ENCODE peak calls at places on chromosome 20, in five cellular contexts. Y is MM.1S, A is IMR-90, N is PC-3, H is H9. B is an unnamed sample.

GRCh38 chr20:13772529-13772928 is 12.2 kb downstream of the ESF1 start:
- DNase-seq in Y (no peak), A (peak), N (peak), H (no peak), B (no peak)

GRCh38 chr20:58895099-58895795 is 42.7 kb downstream of the GNAS start:
- DNase-seq in Y (no peak), A (no peak), N (no peak), H (no peak), B (no peak)

GRCh38 chr20:433300-433975 is 25.3 kb downstream of the RBCK1 start:
- DNase-seq in Y (no peak), A (no peak), N (no peak), H (no peak), B (no peak)

GRCh38 chr20:3067139-3068009 is 4.0 kb upstream of the OXT start:
- DNase-seq in Y (no peak), A (no peak), N (no peak), H (no peak), B (no peak)

GRCh38 chr20:39016496-39016895 is 54.4 kb downstream of the DHX35 start:
- DNase-seq in Y (no peak), A (no peak), N (peak), H (no peak), B (no peak)

GRCh38 chr20:17859002-17859615 is 109.5 kb downstream of the SNX5 start:
- DNase-seq in Y (peak), A (no peak), N (no peak), H (peak), B (no peak)

GRCh38 chr20:59170406-59171349 is 7.1 kb downstream of the ZNF831 start:
- DNase-seq in Y (no peak), A (no peak), N (no peak), H (no peak), B (no peak)

GRCh38 chr20:49279677-49280462 is 2.0 kb upstream of the ZNFX1 start:
- DNase-seq in Y (no peak), A (no peak), N (no peak), H (no peak), B (no peak)

GRCh38 chr20:18019068-18019467 is 38.6 kb downstream of the OVOL2 start:
- DNase-seq in Y (peak), A (peak), N (peak), H (peak), B (no peak)

GRCh38 chr20:47691632-47692031 is 93.6 kb downstream of the SULF2 start:
- DNase-seq in Y (no peak), A (peak), N (peak), H (no peak), B (no peak)

GRCh38 chr20:50610212-50610718 is 81.1 kb downstream of the RIPOR3 start:
- DNase-seq in Y (no peak), A (no peak), N (peak), H (no peak), B (no peak)

GRCh38 chr20:2327620-2328555 is 32.1 kb downstream of the TGM3 start:
- DNase-seq in Y (no peak), A (no peak), N (no peak), H (no peak), B (no peak)

GRCh38 chr20:36153754-36154695 is 515 bp upstream of the EPB41L1 start:
- DNase-seq in Y (peak), A (peak), N (peak), H (peak), B (no peak)

GRCh38 chr20:60177080-60177479 is 218.9 kb downstream of the CDH26 start:
- DNase-seq in Y (peak), A (no peak), N (no peak), H (no peak), B (no peak)

GRCh38 chr20:57894096-57894495 is 184.3 kb upstream of the PMEPA1 start:
- DNase-seq in Y (no peak), A (no peak), N (no peak), H (no peak), B (no peak)

GRCh38 chr20:57896017-57896416 is 186.2 kb upstream of the PMEPA1 start:
- DNase-seq in Y (no peak), A (no peak), N (no peak), H (no peak), B (no peak)

GRCh38 chr20:57893364-57894001 is 183.7 kb upstream of the PMEPA1 start:
- DNase-seq in Y (no peak), A (no peak), N (no peak), H (no peak), B (no peak)

GRCh38 chr20:57895161-57895855 is 185.5 kb upstream of the PMEPA1 start:
- DNase-seq in Y (no peak), A (no peak), N (no peak), H (no peak), B (no peak)

GRCh38 chr20:57894522-57894921 is 184.7 kb upstream of the PMEPA1 start:
- DNase-seq in Y (no peak), A (no peak), N (no peak), H (no peak), B (no peak)
- TF ChIP-seq CTCF in Y (no peak), A (no peak), N (no peak), H (no peak), B (no peak)

DNA sequence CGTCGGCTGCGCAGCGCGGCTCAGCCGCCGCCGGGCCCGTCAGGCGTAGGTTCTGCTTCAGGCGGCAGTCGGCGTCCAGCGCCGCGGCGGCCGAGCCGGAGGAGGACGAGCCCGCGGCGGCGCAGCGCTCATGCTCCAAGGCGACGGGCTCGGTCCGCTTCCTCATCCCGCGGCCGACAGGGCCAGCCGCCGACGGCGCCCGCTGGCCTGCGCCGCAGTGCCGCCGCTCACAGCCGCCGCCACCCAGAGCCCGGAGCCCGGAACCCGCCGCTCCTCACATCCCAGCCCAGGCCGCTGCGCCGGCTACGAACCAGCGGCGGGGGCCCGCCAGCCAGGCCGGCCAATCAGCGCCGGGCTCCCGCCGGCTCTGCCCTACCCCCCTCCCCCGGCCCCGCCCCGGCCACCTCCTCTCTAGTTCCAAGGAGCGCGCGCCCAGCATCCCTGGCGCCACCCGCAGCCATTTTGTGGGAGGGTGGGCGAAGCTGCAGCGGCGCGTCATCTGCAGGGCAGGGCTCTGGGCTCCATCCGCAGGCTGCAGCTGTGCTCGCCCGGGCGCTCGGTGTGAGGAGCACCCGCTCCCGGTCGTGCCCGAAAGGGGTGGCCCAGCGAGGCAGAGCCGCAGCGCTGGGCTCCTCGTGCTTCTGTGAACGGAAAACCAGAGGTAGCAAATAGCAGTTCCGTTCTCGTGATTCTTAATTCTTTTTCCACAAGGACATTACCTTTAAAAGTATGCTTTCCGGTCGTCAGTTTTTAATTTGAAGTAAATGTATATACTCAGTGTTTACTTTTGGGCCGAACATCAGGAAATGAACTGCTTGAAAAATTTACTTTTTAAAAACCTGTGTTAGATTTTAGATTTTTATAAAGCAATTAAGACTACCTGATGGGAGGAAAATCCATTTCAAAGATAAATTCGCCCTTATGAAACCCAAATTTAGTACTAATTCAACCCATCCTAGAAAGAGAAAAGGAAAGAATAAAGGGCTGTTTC is at the start of gene ABHD12:
- DNase-seq in Y (peak), A (peak), N (peak), H (peak), B (peak)
- H2AFZ ChIP-seq in Y (peak), A (peak), N (peak), H (no peak), B (peak)

DNA sequence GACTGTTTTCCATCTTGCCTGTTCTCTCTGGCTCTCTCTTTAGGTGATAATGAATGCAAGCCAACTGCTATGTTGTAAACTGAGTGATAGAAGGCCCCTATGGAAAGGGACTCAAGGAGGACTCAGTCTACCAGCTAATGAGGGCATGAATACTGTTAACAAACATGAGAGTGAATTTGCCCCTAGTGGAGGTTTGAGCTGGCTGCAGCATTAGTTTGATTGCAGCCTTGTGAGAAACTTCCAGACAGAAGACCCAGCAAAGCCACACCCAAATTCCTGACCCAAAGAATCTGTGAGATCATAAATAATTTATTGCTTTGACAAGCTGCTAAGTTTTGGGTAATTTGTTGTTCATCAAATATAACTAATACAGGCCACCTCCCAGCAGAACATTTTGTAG is 50.0 kb upstream of the PLCB1 start:
- DNase-seq in Y (no peak), A (no peak), N (peak), H (peak), B (no peak)
- TF ChIP-seq CTCF in Y (peak), A (peak), N (peak), H (peak), B (peak)

DNA sequence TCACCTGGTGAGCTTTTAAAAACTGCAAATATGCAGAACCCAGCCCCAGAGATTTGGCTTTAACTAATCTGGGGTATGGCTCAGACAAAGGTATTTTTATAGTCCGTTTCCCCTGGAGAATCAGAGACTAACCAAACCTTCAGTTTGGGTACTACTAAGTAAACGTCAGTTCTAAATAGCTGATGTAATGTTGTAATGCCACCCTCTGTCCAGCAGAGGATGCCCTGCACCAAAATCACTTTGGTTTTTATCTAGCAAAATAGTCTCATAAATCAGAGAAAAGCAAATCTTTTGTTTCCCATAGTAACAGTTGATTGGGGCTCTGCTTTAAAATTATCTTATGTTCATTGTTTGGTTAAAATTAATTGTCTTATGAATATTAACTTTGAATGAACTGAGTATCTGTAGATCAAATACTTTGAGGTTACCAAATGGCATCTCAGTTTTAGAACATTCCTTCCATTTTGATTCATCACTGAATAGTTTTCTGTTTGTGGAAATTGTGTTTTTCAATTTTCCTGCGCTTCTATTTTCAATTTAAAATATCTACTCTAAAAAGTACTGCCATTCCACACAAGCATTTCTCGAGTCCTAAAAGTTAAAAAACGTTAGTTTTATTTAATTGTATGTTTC is 278.3 kb upstream of the PLCB4 start:
- DNase-seq in Y (peak), A (peak), N (peak), H (no peak), B (no peak)
- H2AFZ ChIP-seq in Y (no peak), A (no peak), N (no peak), H (no peak), B (no peak)

GRCh38 chr20:34997171-34997570 is 41.5 kb downstream of the MYH7B start:
- DNase-seq in Y (no peak), A (peak), N (no peak), H (peak), B (no peak)
- TF ChIP-seq CTCF in Y (no peak), A (no peak), N (no peak), H (no peak), B (no peak)

GRCh38 chr20:19786311-19786710 is 28.3 kb downstream of the RIN2 start:
- DNase-seq in Y (no peak), A (peak), N (peak), H (peak), B (peak)

GRCh38 chr20:19784511-19785172 is 26.6 kb downstream of the RIN2 start:
- DNase-seq in Y (peak), A (peak), N (peak), H (peak), B (peak)

GRCh38 chr20:19783966-19784401 is 25.9 kb downstream of the RIN2 start:
- DNase-seq in Y (no peak), A (peak), N (peak), H (no peak), B (peak)

GRCh38 chr20:19785886-19786285 is 27.8 kb downstream of the RIN2 start:
- DNase-seq in Y (no peak), A (peak), N (no peak), H (no peak), B (peak)

DNA sequence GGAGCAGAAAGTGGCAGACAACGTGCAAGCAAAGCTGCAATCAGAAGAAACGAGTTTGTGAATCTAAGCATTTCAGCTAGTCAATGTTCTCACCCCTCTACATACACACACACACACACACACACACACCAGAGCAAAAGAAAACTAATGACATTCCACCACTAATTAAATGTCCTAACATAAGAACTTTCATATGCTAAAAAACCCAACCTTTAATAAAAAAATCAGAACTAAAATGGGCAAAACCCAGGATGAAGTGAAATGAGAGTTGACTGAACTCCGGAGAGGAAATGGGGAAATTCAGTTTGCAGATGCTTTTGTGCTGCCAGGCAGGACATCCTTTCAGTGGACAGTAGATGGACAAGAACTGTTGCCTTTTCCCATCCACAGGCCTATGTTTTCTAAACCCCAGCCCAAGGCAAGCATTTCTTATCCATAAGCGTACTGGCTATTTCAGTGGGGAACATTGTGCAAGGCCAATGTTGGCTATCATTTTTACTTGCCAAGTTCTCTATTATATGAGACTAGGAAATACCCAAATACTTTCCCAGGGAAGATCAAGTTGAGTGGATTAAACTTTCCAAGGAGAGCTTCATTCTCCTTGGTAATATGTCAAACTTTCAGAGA is 27.2 kb downstream of the RIN2 start:
- DNase-seq in Y (no peak), A (peak), N (no peak), H (no peak), B (no peak)
- H2AFZ ChIP-seq in Y (peak), A (no peak), N (peak), H (no peak), B (peak)

DNA sequence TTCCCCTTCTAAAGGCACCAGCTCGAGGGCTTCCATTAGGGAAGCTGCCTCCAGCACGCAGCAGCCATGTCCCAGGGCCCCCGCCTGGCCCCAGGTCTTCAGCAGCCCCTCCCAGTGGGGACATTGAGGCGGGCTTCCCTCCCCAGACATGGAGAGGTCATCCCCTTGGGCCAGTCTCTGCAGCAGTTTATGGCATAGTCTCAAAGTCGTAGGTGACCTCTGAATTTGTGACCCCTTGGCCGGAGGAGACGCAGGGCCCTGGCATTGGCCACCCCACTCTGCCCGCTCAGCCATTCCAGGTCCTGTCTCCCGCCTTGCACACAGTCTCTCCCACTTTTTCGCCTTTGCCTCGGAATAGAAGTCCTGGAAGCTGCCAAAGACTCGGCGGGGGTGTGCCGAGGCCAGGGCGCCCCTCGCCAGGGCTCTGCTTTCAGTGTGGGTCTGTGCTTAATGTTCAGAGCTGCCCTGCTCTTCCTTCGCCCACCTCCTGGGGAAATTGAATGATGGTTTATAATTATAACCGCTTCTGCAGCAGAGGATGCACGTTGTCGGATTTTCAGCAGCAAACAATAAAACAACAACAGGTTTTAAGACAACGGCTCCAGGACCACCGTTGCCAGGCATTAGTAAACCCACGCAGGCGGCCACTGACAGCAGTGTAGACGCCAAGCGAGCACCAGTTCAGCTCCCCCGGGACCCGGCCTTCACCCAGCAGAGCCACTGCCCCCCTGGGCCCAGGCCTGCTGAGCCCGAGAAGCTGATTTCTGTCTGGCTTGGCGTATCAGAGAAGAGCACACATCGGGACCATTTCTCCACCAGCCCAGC is 187.0 kb downstream of the TAF4 start:
- DNase-seq in Y (no peak), A (no peak), N (no peak), H (no peak), B (no peak)
- TF ChIP-seq CTCF in Y (no peak), A (no peak), N (no peak), H (no peak), B (no peak)

DNA sequence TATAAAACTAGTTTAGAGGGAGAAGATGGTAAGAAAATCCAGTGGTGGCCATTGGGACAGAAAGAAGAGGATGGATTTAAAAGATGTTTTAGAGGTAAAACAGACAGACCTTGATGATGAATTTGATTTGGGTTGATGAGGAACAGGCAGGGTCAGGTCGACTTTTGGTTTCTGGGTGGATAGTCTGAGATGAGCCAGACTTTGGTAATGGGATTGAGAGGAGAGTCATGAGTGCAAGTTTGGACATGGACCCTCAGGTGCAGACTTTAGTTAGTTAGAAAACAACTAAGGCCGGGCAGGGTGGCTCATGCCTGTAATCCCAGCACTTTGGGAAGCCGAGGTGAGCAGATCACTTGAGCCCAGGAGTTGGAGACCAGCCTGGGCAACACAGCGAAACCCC is 257.9 kb downstream of the MAFB start:
- DNase-seq in Y (no peak), A (no peak), N (no peak), H (no peak), B (no peak)
- H2AFZ ChIP-seq in Y (no peak), A (no peak), N (no peak), H (no peak), B (no peak)

DNA sequence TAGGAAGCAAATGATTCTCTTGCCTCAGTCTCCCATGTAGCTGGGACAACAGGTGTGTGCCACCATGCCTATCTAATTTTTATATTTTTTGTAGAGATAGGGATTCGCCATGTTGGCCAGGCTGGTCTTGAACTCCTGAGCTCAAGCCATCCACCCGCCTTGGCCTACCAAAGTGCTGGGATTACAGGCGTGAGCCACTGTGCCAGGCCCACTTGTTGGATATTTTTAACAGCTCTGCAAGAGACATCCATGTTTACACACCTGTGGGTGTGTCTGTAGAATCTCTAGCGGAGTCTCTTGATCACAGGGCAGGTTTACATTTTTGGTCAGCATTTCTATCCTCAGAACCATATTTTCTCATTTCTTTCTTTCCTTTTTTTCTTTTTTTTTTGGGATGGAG is 53.1 kb upstream of the ZFP64 start:
- DNase-seq in Y (no peak), A (no peak), N (no peak), H (no peak), B (no peak)
- TF ChIP-seq CTCF in Y (no peak), A (no peak), N (no peak), H (no peak), B (no peak)